ENCODE peak calls at places on chromosomes 7 and 10, in seven cellular contexts. T, V, E, H, B, D and N are unnamed samples.

GRCh38 chr10:30847642-30848041 is 184.0 kb downstream of the ZNF438 start:
- DNase-seq in E (no peak), H (no peak), D (no peak), B (no peak), V (no peak), T (no peak), N (peak)

GRCh38 chr7:139523199-139523941 is at the start of gene CLEC2L:
- DNase-seq in V (no peak), T (no peak), H (no peak), B (peak), E (no peak), D (peak), N (no peak)

GRCh38 chr7:1232623-1233327 is at the start of gene UNCX:
- DNase-seq in T (no peak), E (no peak), D (no peak), V (no peak), H (no peak), B (no peak), N (no peak)

GRCh38 chr7:97126483-97127171 is 9.1 kb downstream of the SDHAF3 start:
- DNase-seq in D (no peak), H (peak), T (no peak), B (peak), V (no peak), E (no peak), N (no peak)

GRCh38 chr7:35036361-35037171 is 719 bp downstream of the DPY19L1 start:
- DNase-seq in H (peak), T (peak), V (peak), B (peak), D (peak), E (peak), N (peak)

GRCh38 chr7:45407730-45408406 is 166.3 kb upstream of the ADCY1 start:
- DNase-seq in D (no peak), B (no peak), T (no peak), H (no peak), V (no peak), E (no peak), N (no peak)

GRCh38 chr10:65670087-65670486 is 1255.7 kb upstream of the LRRTM3 start:
- DNase-seq in B (no peak), D (no peak), T (no peak), V (no peak), E (no peak), H (no peak), N (no peak)

GRCh38 chr10:36759111-36759805 is 366.1 kb upstream of the ANKRD30A start:
- DNase-seq in B (peak), H (peak), V (no peak), T (no peak), D (peak), E (no peak), N (no peak)

GRCh38 chr7:39384386-39384785 is 181.8 kb upstream of the YAE1 start:
- DNase-seq in V (no peak), B (no peak), H (no peak), T (no peak), E (no peak), D (no peak), N (no peak)

GRCh38 chr7:33040803-33041516 is 21.6 kb downstream of the NT5C3A start:
- DNase-seq in B (peak), E (peak), T (no peak), H (peak), V (peak), D (no peak), N (no peak)

GRCh38 chr10:102744374-102745051 is 765 bp downstream of the WBP1L start:
- DNase-seq in V (peak), D (no peak), H (peak), T (no peak), B (peak), E (no peak), N (no peak)

GRCh38 chr10:13340626-13341370 is 7.3 kb downstream of the SEPHS1 start:
- DNase-seq in T (no peak), D (no peak), H (no peak), E (no peak), V (no peak), B (peak), N (no peak)

GRCh38 chr10:97151307-97151914 is 34.3 kb downstream of the SLIT1 start:
- DNase-seq in D (no peak), T (no peak), E (no peak), B (no peak), V (no peak), H (no peak), N (no peak)

GRCh38 chr10:58371473-58371872 is 13.7 kb upstream of the TFAM start:
- DNase-seq in E (no peak), D (no peak), T (no peak), V (no peak), B (no peak), H (no peak), N (no peak)

GRCh38 chr10:78516236-78516635 is 482.6 kb downstream of the RPS24 start:
- DNase-seq in H (no peak), B (no peak), D (no peak), T (no peak), E (no peak), V (peak), N (no peak)

GRCh38 chr7:146115665-146116451 is 743 bp upstream of the CNTNAP2 start:
- DNase-seq in V (no peak), E (no peak), B (no peak), D (no peak), H (peak), T (peak), N (no peak)

GRCh38 chr10:66586073-66586472 is 339.8 kb upstream of the LRRTM3 start:
- DNase-seq in T (no peak), E (peak), H (no peak), D (no peak), V (no peak), B (peak), N (no peak)

GRCh38 chr7:47471358-47471703 is 110.6 kb downstream of the TNS3 start:
- DNase-seq in H (no peak), T (no peak), E (no peak), B (no peak), V (no peak), D (no peak), N (no peak)

GRCh38 chr10:102394801-102395676 is 466 bp upstream of the NFKB2 start:
- DNase-seq in H (peak), B (peak), E (peak), T (peak), V (peak), D (peak), N (peak)

GRCh38 chr7:112449353-112449752 is 907 bp upstream of the IFRD1 start:
- DNase-seq in H (peak), D (peak), V (no peak), E (peak), B (peak), T (no peak), N (no peak)

GRCh38 chr10:25017247-25017590 is 807 bp downstream of the THNSL1 start:
- DNase-seq in D (peak), E (no peak), H (no peak), V (peak), T (no peak), B (no peak), N (no peak)

GRCh38 chr10:70683601-70684329 is 11.5 kb downstream of the ADAMTS14 start:
- DNase-seq in D (no peak), E (no peak), V (no peak), B (no peak), T (no peak), H (no peak), N (no peak)

GRCh38 chr10:92914478-92915066 is 66.3 kb downstream of the EXOC6 start:
- DNase-seq in T (no peak), V (peak), D (peak), B (peak), H (peak), E (peak), N (no peak)

GRCh38 chr7:57375783-57376182 is 74.2 kb upstream of the ZNF716 start:
- DNase-seq in T (no peak), H (no peak), D (no peak), B (no peak), V (no peak), E (no peak), N (no peak)

GRCh38 chr7:147756290-147756689 is 834.3 kb upstream of the C7orf33 start:
- DNase-seq in B (no peak), H (no peak), V (no peak), D (no peak), E (no peak), T (no peak), N (no peak)

GRCh38 chr7:155540553-155540952 is 5.8 kb downstream of the CNPY1 start:
- DNase-seq in H (no peak), T (no peak), D (no peak), V (no peak), E (no peak), B (no peak), N (no peak)

GRCh38 chr10:27225642-27226257 is 14.8 kb downstream of the ACBD5 start:
- DNase-seq in T (no peak), H (no peak), D (no peak), V (no peak), E (no peak), B (no peak), N (no peak)

GRCh38 chr7:68537228-68538071 is 1060.8 kb upstream of the AUTS2 start:
- DNase-seq in D (no peak), H (no peak), V (no peak), B (no peak), E (no peak), T (no peak), N (no peak)

GRCh38 chr10:76868088-76868949 is 769.3 kb downstream of the KCNMA1 start:
- DNase-seq in D (no peak), H (peak), E (no peak), B (peak), T (no peak), V (peak), N (no peak)

GRCh38 chr7:153022796-153023592 is 263.4 kb downstream of the ACTR3B start:
- DNase-seq in D (no peak), T (no peak), E (no peak), V (no peak), H (no peak), B (no peak), N (no peak)

GRCh38 chr10:30834636-30835035 is 197.0 kb downstream of the ZNF438 start:
- DNase-seq in D (no peak), T (no peak), V (no peak), H (no peak), E (no peak), B (no peak), N (no peak)

GRCh38 chr7:66751945-66752344 is 11.4 kb downstream of the RABGEF1 start:
- DNase-seq in H (no peak), E (no peak), B (no peak), T (no peak), D (no peak), V (no peak), N (no peak)

GRCh38 chr10:96124230-96125141 is 5.6 kb upstream of the ZNF518A start:
- DNase-seq in H (peak), T (no peak), B (peak), D (peak), V (no peak), E (peak), N (no peak)

GRCh38 chr7:867406-868188 is 8.8 kb upstream of the GET4 start:
- DNase-seq in T (no peak), H (peak), V (peak), D (peak), B (peak), E (no peak), N (no peak)

GRCh38 chr10:80136134-80136571 is 3.6 kb downstream of the PLAC9 start:
- DNase-seq in V (peak), D (no peak), E (no peak), H (peak), B (peak), T (no peak), N (no peak)

GRCh38 chr7:21641546-21641945 is 98.7 kb downstream of the DNAH11 start:
- DNase-seq in T (no peak), E (no peak), D (no peak), V (no peak), H (no peak), B (no peak), N (no peak)

GRCh38 chr7:5699951-5700384 is 81.5 kb downstream of the RNF216 start:
- DNase-seq in V (no peak), E (no peak), H (no peak), T (no peak), B (no peak), D (no peak), N (no peak)

DNA sequence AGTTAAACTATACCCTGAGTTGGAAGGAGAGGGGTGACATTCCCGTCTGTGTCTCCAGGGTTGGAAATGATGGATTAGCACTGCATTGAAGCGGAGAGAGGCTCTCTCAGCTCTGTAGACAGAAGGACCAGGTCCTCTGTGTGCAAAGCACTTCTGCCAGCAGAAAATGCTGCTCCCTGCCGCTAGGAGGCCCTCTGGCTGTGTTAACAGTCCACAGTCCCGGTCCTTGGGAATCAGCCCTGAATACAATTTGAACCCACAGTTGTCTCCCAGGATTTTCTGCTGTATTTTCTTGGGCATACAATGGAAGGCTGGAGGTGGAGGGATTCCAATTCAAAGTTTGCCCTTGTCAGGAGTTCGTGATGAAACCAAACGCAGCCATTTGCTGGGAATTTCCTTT is 205.1 kb downstream of the GLRX3 start:
- DNase-seq in H (no peak), T (no peak), B (no peak), D (no peak), E (no peak), V (no peak), N (no peak)
- TF ChIP-seq CTCF in H (no peak), T (peak), B (no peak), D (no peak), E (no peak), V (no peak), N (no peak)

DNA sequence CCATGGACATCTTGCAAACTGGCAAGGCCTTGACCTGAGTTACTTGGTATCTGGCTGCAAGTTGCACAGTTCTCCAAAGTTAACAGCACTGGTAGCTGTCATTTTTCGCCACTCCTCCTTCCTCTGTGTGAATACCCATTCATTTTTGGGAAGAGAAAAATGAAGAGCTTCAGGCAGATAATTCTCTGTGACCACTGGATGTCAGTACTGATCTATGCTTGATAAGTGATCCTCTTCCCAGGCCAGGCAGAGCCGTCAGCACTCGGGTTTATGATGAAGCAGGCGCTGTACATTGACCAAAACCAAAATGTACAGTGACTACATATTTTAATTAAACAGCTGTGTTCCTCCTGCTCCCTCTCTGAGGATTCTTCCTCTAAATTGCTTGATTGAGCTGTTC is 55.9 kb upstream of the PDZD8 start:
- DNase-seq in T (no peak), B (peak), E (no peak), V (no peak), D (peak), H (peak), N (no peak)
- TF ChIP-seq CTCF in T (no peak), B (peak), E (no peak), V (no peak), D (peak), H (peak), N (no peak)

GRCh38 chr7:118264836-118265235 is 40.3 kb downstream of the ANKRD7 start:
- DNase-seq in T (no peak), B (no peak), D (no peak), V (no peak), H (peak), E (no peak), N (no peak)

DNA sequence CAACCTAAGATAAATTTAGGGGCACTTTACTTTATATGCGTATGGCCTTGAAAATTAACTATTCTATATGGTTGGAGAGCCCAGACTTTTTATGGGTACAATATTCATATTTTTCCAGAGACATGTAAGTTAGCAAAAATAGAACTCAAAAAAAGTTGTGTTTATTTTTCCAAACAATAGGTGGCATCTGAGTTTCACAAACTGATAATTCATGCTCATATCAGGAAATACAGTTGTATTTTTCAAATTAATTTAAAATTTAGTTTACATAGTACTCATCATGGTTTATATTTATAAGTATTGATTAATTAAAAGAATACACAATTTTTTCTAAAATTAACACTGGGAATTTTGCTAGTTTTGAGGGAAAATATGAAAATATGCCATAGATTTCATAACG is 34.6 kb downstream of the ANKRD7 start:
- DNase-seq in B (no peak), E (no peak), H (no peak), T (no peak), V (no peak), D (no peak), N (no peak)
- TF ChIP-seq CTCF in B (no peak), E (no peak), H (no peak), T (no peak), V (no peak), D (peak), N (no peak)

DNA sequence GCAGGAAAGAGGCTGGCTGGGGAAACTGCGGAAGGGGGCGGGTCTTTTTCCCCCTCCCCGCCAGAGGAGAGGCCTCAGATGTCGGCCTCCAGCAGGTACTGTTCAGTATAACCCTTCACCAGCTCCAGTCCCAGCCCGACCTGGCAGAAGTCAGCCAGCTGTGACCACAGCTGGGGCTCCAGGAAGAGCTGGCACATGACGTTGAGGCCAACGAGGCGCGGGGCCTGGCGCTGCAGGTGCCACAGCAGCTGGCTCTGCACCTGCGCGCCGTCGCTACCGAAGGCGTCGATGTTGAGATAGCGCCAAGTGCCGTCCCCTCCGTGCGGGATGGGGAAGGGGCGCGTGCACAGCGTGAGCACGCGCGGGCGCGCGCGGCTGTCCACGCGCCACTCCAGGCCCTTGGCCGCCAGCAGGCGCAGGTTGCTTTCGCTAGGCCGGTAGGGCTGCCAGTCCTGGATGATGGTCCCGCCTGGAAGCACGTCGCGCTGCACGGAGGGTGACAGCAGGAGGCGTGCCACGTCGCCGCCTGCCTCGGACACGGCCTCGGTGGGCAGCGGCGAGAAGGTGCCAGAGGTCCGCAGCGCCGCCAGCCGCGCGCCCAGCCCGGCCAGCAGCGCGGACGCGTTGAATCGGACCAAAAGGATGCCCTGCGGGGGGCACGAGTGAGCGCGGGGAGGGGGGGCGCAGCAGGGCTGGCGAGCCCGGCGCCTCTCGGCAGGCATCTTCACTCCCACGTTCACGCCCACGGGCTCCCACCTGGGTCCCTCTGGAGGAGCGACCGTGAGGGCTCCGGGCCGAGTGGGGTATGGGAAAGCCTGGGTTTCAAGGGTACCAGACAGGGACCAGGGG is 6.9 kb upstream of the VGF start:
- DNase-seq in D (no peak), V (no peak), T (no peak), H (no peak), E (no peak), B (peak), N (no peak)
- TF ChIP-seq CTCF in D (no peak), V (no peak), T (no peak), H (no peak), E (no peak), B (no peak), N (no peak)

GRCh38 chr7:131952365-131952764 is 395.9 kb upstream of the PODXL start:
- DNase-seq in V (no peak), E (no peak), D (no peak), H (no peak), T (no peak), B (no peak), N (no peak)
- TF ChIP-seq CTCF in V (no peak), E (no peak), D (no peak), H (no peak), T (no peak), B (no peak), N (no peak)

DNA sequence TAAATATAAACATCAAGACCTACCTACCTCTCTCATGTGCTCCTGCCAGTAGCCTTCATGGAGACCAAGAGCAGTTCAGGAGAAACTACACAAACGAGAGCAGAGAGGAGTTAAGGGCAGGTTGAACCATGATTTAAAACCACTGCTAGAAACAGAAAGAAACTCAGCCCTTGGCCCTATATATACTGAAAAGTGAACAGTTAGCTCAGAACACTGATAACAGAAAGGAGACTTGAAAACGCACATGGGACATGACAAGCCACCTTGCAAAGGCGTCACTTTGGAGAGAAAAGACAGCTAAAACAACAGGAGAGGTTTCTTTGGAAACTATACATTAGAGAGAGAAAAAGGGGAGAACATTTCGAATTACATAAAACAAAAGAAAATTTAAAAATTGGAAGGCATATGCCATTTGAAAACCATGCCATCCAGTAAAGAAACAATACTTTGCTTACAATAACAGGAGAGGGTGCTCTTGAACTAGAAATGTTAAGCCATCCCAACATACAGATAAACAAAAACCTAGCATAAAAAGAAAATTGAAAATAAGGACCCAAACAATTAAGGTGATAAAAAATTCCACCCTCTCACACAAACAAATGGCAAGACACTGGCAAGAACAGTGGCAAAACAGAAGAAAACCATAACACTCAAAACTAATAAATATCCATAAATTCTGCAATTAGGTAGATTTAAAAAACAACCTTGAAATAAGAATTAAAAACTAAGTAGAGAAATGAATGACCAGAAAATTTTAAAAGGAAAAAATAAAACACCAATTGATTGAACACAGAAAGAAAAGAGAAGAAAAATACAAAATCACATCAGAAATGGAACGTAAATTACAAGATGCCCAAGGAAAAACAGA is 232.7 kb downstream of the IMMP2L start:
- DNase-seq in T (no peak), E (no peak), B (peak), D (no peak), V (no peak), H (peak), N (no peak)
- TF ChIP-seq CTCF in T (no peak), E (no peak), B (peak), D (peak), V (no peak), H (no peak), N (no peak)